ENCODE peak calls at places on chromosomes 11 and 22, in five cellular contexts. G is IMR-90, M is endothelial cell of umbilical vein, U is fibroblast of lung, V is thyroid gland. I is an unnamed sample.

GRCh38 chr22:20405291-20405930 is 11.5 kb downstream of the ZNF74 start:
- DNase-seq in V (no peak), G (no peak), U (no peak), M (no peak), I (no peak)

GRCh38 chr22:31295831-31296230 is 3.5 kb upstream of the PIK3IP1 start:
- DNase-seq in G (peak; percentile 27), U (peak; percentile 9), M (peak; percentile 50), V (no peak), I (no peak)

GRCh38 chr11:1827095-1827797 is 7.5 kb upstream of the SYT8 start:
- DNase-seq in U (peak; percentile 74), G (peak; percentile 65), M (peak; percentile 41), V (peak; percentile 43), I (no peak)

GRCh38 chr11:94175545-94175944 is 46.9 kb downstream of the PANX1 start:
- DNase-seq in U (peak; percentile 86), V (no peak), M (no peak), G (peak; percentile 86), I (no peak)

GRCh38 chr11:129291556-129291955 is 84.1 kb upstream of the BARX2 start:
- DNase-seq in V (no peak), U (no peak), G (no peak), M (no peak), I (no peak)

GRCh38 chr11:124276081-124276480 is 19.9 kb downstream of the OR8G5 start:
- DNase-seq in U (peak; percentile 66), G (peak; percentile 82), V (no peak), M (peak; percentile 80), I (no peak)

GRCh38 chr22:45469573-45470383 is 32.9 kb upstream of the FBLN1 start:
- DNase-seq in V (no peak), U (peak; percentile 72), G (no peak), M (no peak), I (no peak)

GRCh38 chr22:39473856-39474255 is 17.0 kb downstream of the MGAT3 start:
- DNase-seq in U (no peak), M (no peak), G (no peak), V (no peak), I (no peak)

GRCh38 chr11:115409691-115410220 is 94.5 kb downstream of the CADM1 start:
- DNase-seq in V (no peak), G (peak; percentile 48), U (peak; percentile 43), M (peak; percentile 6), I (no peak)

GRCh38 chr22:24003887-24004286 is 1.4 kb downstream of the GSTT4 start:
- DNase-seq in V (no peak), G (no peak), U (no peak), M (no peak), I (no peak)

GRCh38 chr22:24002272-24002671 is 3.0 kb downstream of the GSTT4 start:
- DNase-seq in V (no peak), G (no peak), M (no peak), U (no peak), I (no peak)

GRCh38 chr22:24005201-24005600 is at the start of gene GSTT4:
- DNase-seq in U (no peak), V (peak; percentile 74), G (no peak), M (no peak), I (no peak)

GRCh38 chr22:24001314-24001713 is 3.9 kb downstream of the GSTT4 start:
- DNase-seq in V (no peak), M (no peak), U (no peak), G (no peak), I (no peak)

GRCh38 chr22:24002849-24003248 is 2.4 kb downstream of the GSTT4 start:
- DNase-seq in U (no peak), V (no peak), M (no peak), G (no peak), I (no peak)
- H3K4me1 ChIP-seq in U (no peaks in the 10 kb centered on the region), V (peaks cover 4% of the 10 kb centered on the region), M (no peaks in the 10 kb centered on the region), G (no peaks in the 10 kb centered on the region), I (no peaks in the 10 kb centered on the region)

GRCh38 chr11:110133182-110133581 is 40.0 kb downstream of the ZC3H12C start:
- DNase-seq in U (no peak), M (no peak), V (no peak), G (no peak), I (no peak)
- H3K4me3 ChIP-seq in U (no peak overlapping the region), M (no peak overlapping the region), V (no peak overlapping the region), G (no peak overlapping the region), I (no peak overlapping the region)

GRCh38 chr11:120258661-120259060 is 18.7 kb downstream of the POU2F3 start:
- DNase-seq in G (no peak), M (no peak), U (no peak), V (no peak), I (no peak)
- TF ChIP-seq CTCF in G (no peak), M (no peak), U (no peak), V (no peak), I (no peak)

GRCh38 chr22:28939932-28940331 is 56.6 kb downstream of the ZNRF3 start:
- DNase-seq in G (no peak), V (no peak), M (no peak), U (no peak), I (no peak)
- H3K4me1 ChIP-seq in G (no peaks in the 10 kb centered on the region), V (peaks cover 29% of the 10 kb centered on the region), M (peaks cover 7% of the 10 kb centered on the region), U (no peaks in the 10 kb centered on the region), I (no peaks in the 10 kb centered on the region)

DNA sequence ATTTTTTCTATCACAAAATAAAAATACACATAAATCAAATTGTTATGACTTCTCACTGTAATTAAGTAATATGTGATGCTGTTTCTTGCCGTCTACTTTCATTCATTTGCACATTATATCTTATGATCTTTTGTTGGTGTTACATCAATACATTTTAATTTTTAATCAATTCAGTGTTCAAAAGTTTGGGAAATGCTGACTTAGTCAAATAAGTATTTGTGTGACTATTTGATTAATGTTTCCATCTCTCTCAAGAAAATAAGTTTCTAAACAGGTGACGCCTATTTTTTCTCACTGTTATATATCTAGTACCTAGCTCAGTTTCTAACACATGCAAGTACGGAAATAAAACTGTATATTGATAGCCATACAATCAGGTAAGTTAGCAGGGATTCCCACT is 329.5 kb upstream of the KIRREL3 start:
- DNase-seq in G (no peak), U (no peak), M (no peak), V (no peak), I (no peak)
- H3K4me3 ChIP-seq in G (no peak overlapping the region), U (no peak overlapping the region), M (no peak overlapping the region), V (no peak overlapping the region), I (no peak overlapping the region)

GRCh38 chr11:776459-777287 is 614 bp downstream of the GATD1 start:
- DNase-seq in G (no peak), M (peak; percentile 26), V (peak; percentile 41), U (no peak), I (no peak)
- TF ChIP-seq CTCF in G (no peak), M (no peak), V (no peak), U (no peak), I (no peak)

GRCh38 chr11:44607324-44607962 is 42.0 kb downstream of the CD82 start:
- DNase-seq in V (no peak), G (peak; percentile 52), U (peak; percentile 18), M (no peak), I (no peak)

GRCh38 chr11:44607987-44608386 is 42.5 kb downstream of the CD82 start:
- DNase-seq in M (peak; percentile 55), U (peak; percentile 79), V (no peak), G (peak; percentile 80), I (no peak)

GRCh38 chr11:44605965-44606364 is 40.5 kb downstream of the CD82 start:
- DNase-seq in M (no peak), V (no peak), U (no peak), G (no peak), I (no peak)

GRCh38 chr11:44605068-44605708 is 39.7 kb downstream of the CD82 start:
- DNase-seq in V (no peak), G (no peak), M (no peak), U (no peak), I (no peak)

GRCh38 chr11:44606472-44606871 is 41.0 kb downstream of the CD82 start:
- DNase-seq in G (no peak), U (no peak), V (no peak), M (no peak), I (no peak)
- H3K4me1 ChIP-seq in G (peaks cover 27% of the 10 kb centered on the region), U (peaks cover 19% of the 10 kb centered on the region), V (peaks cover 22% of the 10 kb centered on the region), M (peaks cover 9% of the 10 kb centered on the region), I (peaks cover 32% of the 10 kb centered on the region)

DNA sequence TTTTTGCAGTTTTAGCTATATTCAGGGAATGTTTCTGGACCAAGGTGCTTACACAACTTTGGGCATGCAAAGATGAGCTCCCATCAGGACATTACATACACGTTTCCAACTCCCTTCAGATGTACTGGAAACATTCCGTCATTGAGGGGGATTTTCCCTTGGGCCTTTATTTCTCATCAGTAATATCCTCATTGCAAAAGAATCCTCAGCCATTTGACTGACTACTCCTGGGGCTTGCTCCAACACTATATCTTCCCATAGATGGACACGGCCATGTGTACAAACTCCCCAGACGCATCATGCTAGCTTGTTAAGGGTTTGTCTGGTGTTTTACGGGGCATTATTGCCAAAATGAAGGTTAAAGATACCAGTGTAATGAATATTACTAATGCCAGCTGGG is 59.3 kb upstream of the NUP160 start:
- DNase-seq in G (peak; percentile 37), M (no peak), U (no peak), V (no peak), I (no peak)
- H3K4me3 ChIP-seq in G (no peak overlapping the region), M (no peak overlapping the region), U (no peak overlapping the region), V (no peak overlapping the region), I (no peak overlapping the region)

GRCh38 chr11:20634044-20634443 is 34.6 kb downstream of the SLC6A5 start:
- DNase-seq in U (no peak), V (no peak), G (no peak), M (no peak), I (no peak)
- TF ChIP-seq CTCF in U (no peak), V (no peak), G (no peak), M (no peak), I (no peak)

I was measured in CD8-positive, alpha-beta T cell.